ENCODE peak calls at places on chromosomes 7 and 10, in six cellular contexts. V, N, J, B, U and P are unnamed samples.

GRCh38 chr7:26681819-26682418 is 182.5 kb downstream of the SKAP2 start:
- DNase-seq in V (peak), J (no peak), N (peak), U (no peak), B (peak), P (no peak)

GRCh38 chr7:88490161-88490560 is 183.5 kb upstream of the STEAP4 start:
- DNase-seq in V (no peak), B (no peak), J (no peak), N (no peak), U (no peak), P (no peak)

GRCh38 chr10:112689327-112689726 is 242.3 kb downstream of the VTI1A start:
- DNase-seq in B (no peak), N (peak), J (no peak), V (no peak), U (no peak), P (no peak)

GRCh38 chr7:108455524-108455832 is 758 bp downstream of the NRCAM start:
- DNase-seq in U (no peak), J (no peak), N (no peak), B (no peak), V (no peak), P (no peak)

GRCh38 chr7:28685291-28685659 is 272.9 kb downstream of the TRIL start:
- DNase-seq in U (no peak), J (no peak), V (peak), N (no peak), B (no peak), P (no peak)

GRCh38 chr7:150439926-150440325 is 10.5 kb upstream of the GIMAP8 start:
- DNase-seq in J (no peak), V (no peak), N (no peak), U (no peak), B (no peak), P (no peak)

GRCh38 chr7:134031835-134032617 is 95.1 kb upstream of the LRGUK start:
- DNase-seq in U (no peak), V (no peak), J (no peak), B (no peak), N (no peak), P (peak)

GRCh38 chr10:85454386-85454785 is 912.2 kb downstream of the GRID1 start:
- DNase-seq in N (no peak), U (no peak), J (no peak), B (no peak), V (no peak), P (no peak)

GRCh38 chr10:117268258-117268657 is 27.3 kb downstream of the SLC18A2 start:
- DNase-seq in N (no peak), J (no peak), U (no peak), V (no peak), B (peak), P (no peak)

GRCh38 chr7:121053219-121053618 is 64.7 kb downstream of the CPED1 start:
- DNase-seq in N (no peak), B (no peak), V (no peak), U (no peak), J (no peak), P (no peak)

GRCh38 chr7:141785711-141786552 is 4.1 kb upstream of the TAS2R5 start:
- DNase-seq in N (peak), J (peak), V (peak), B (peak), U (no peak), P (no peak)

GRCh38 chr10:132353456-132354355 is 21.7 kb downstream of the LRRC27 start:
- DNase-seq in N (no peak), U (no peak), J (no peak), V (no peak), B (no peak), P (no peak)

GRCh38 chr7:44557485-44557884 is 16.2 kb downstream of the DDX56 start:
- DNase-seq in U (no peak), V (no peak), N (no peak), J (no peak), B (no peak), P (no peak)

GRCh38 chr7:116232402-116232749 is 22.0 kb downstream of the TES start:
- DNase-seq in N (no peak), B (no peak), U (no peak), V (no peak), J (no peak), P (no peak)

GRCh38 chr7:79405368-79405767 is 48.1 kb downstream of the MAGI2 start:
- DNase-seq in J (no peak), N (no peak), U (no peak), V (no peak), B (no peak), P (no peak)